ENCODE peak calls at places on chromosomes 2 and 18, in four cellular contexts. Q is K562, U is HepG2, H is GM12878. X is an unnamed sample.

GRCh38 chr2:127638361-127639110 is 7.4 kb upstream of the GPR17 start:
- DNase-seq in U (no peak), H (no peak), Q (peak), X (peak)

GRCh38 chr2:64551851-64552250 is 27.7 kb downstream of the AFTPH start:
- DNase-seq in H (no peak), Q (no peak), U (no peak), X (no peak)

GRCh38 chr2:167196461-167197252 is 308.4 kb downstream of the XIRP2 start:
- DNase-seq in H (no peak), Q (no peak), U (no peak), X (no peak)

GRCh38 chr18:37385846-37386435 is 179.7 kb downstream of the CELF4 start:
- DNase-seq in H (no peak), Q (peak), U (peak), X (peak)

GRCh38 chr2:85889648-85890281 is 975 bp upstream of the ST3GAL5 start:
- DNase-seq in Q (no peak), U (no peak), H (no peak), X (no peak)

GRCh38 chr2:208820289-208820688 is 413.7 kb downstream of the PTH2R start:
- DNase-seq in H (no peak), Q (no peak), U (no peak), X (peak)

GRCh38 chr18:44601447-44601846 is 79.2 kb upstream of the SETBP1 start:
- DNase-seq in Q (no peak), H (no peak), U (no peak), X (no peak)

GRCh38 chr18:8301427-8302172 is 307.6 kb upstream of the RAB12 start:
- DNase-seq in U (peak), Q (no peak), H (no peak), X (no peak)

GRCh38 chr2:28276076-28276618 is 116.5 kb upstream of the FOSL2 start:
- DNase-seq in Q (peak), H (peak), U (no peak), X (no peak)

GRCh38 chr2:219737270-219737691 is 109.9 kb downstream of the SLC4A3 start:
- DNase-seq in U (no peak), H (no peak), Q (no peak), X (peak)

GRCh38 chr18:37452015-37452414 is 113.6 kb downstream of the CELF4 start:
- DNase-seq in H (no peak), U (no peak), Q (no peak), X (no peak)

GRCh38 chr2:37911296-37911888 is 13.7 kb upstream of the RMDN2 start:
- DNase-seq in U (no peak), Q (no peak), H (no peak), X (no peak)

GRCh38 chr18:37666986-37667385 is 101.4 kb upstream of the CELF4 start:
- DNase-seq in Q (no peak), H (no peak), U (no peak), X (no peak)

GRCh38 chr2:48768669-48769068 is 13.1 kb upstream of the LHCGR start:
- DNase-seq in H (no peak), U (no peak), Q (no peak), X (no peak)

GRCh38 chr18:45441110-45441842 is 174.0 kb upstream of the SLC14A2 start:
- DNase-seq in H (no peak), U (no peak), Q (no peak), X (peak)

GRCh38 chr2:30677231-30677630 is 130.0 kb downstream of the CAPN13 start:
- DNase-seq in H (no peak), U (no peak), Q (no peak), X (no peak)

GRCh38 chr2:99753505-99753904 is 263.7 kb upstream of the REV1 start:
- DNase-seq in Q (no peak), H (no peak), U (no peak), X (no peak)

GRCh38 chr18:21735452-21736015 is 5.1 kb upstream of the MIB1 start:
- DNase-seq in Q (peak), U (peak), H (no peak), X (peak)

GRCh38 chr2:135674453-135674852 is 67.2 kb upstream of the UBXN4 start:
- DNase-seq in U (no peak), Q (no peak), H (no peak), X (no peak)

GRCh38 chr2:73701968-73702665 is 35.0 kb downstream of the TPRKB start:
- DNase-seq in U (peak), Q (no peak), H (no peak), X (no peak)

GRCh38 chr2:63614448-63614968 is 25.7 kb downstream of the MDH1 start:
- DNase-seq in H (no peak), Q (no peak), U (peak), X (peak)

GRCh38 chr18:13268035-13268700 is 49.6 kb downstream of the LDLRAD4 start:
- DNase-seq in H (no peak), Q (no peak), U (no peak), X (peak)

GRCh38 chr2:136023416-136023815 is 38.0 kb upstream of the DARS1 start:
- DNase-seq in H (no peak), Q (no peak), U (peak), X (no peak)

GRCh38 chr2:27100036-27100435 is 13.5 kb downstream of the KHK start:
- DNase-seq in U (no peak), H (no peak), Q (no peak), X (no peak)

GRCh38 chr2:141796449-141796848 is 334.4 kb downstream of the LRP1B start:
- DNase-seq in H (no peak), Q (no peak), U (no peak), X (no peak)

GRCh38 chr18:1965016-1965415 is 606.3 kb downstream of the METTL4 start:
- DNase-seq in U (no peak), H (no peak), Q (no peak), X (no peak)

GRCh38 chr2:111519074-111519473 is 364.9 kb downstream of the ANAPC1 start:
- DNase-seq in U (no peak), H (no peak), Q (no peak), X (no peak)

GRCh38 chr2:140855471-140855870 is 1275.3 kb downstream of the LRP1B start:
- DNase-seq in U (no peak), Q (no peak), H (no peak), X (no peak)

GRCh38 chr2:238060096-238060541 is 682 bp upstream of the SCLY start:
- DNase-seq in Q (no peak), H (no peak), U (no peak), X (peak)

GRCh38 chr18:58105908-58106673 is 62.1 kb downstream of the NEDD4L start:
- DNase-seq in H (no peak), U (no peak), Q (no peak), X (no peak)

GRCh38 chr2:214904634-214905033 is 95.2 kb upstream of the BARD1 start:
- DNase-seq in Q (no peak), H (no peak), U (no peak), X (peak)

GRCh38 chr2:118190365-118190916 is 102.2 kb downstream of the INSIG2 start:
- DNase-seq in H (no peak), U (peak), Q (no peak), X (no peak)

GRCh38 chr18:6606411-6607085 is 123.0 kb upstream of the ARHGAP28 start:
- DNase-seq in U (no peak), H (no peak), Q (no peak), X (no peak)

GRCh38 chr2:20436716-20437470 is 10.0 kb upstream of the RHOB start:
- DNase-seq in Q (no peak), H (no peak), U (peak), X (no peak)

GRCh38 chr2:204722691-204723090 is 177.4 kb downstream of the PARD3B start:
- DNase-seq in U (no peak), H (no peak), Q (no peak), X (no peak)

GRCh38 chr18:69968073-69968472 is 20.4 kb upstream of the CD226 start:
- DNase-seq in U (no peak), H (no peak), Q (no peak), X (peak)

GRCh38 chr2:191051825-191052778 is 38.1 kb upstream of the STAT1 start:
- DNase-seq in U (peak), Q (peak), H (peak), X (peak)

GRCh38 chr18:40851014-40851429 is 1104.0 kb upstream of the PIK3C3 start:
- DNase-seq in U (no peak), H (no peak), Q (no peak), X (no peak)

GRCh38 chr2:239629936-239630617 is 229.3 kb upstream of the HDAC4 start:
- DNase-seq in Q (no peak), H (no peak), U (no peak), X (no peak)
- H3K27ac ChIP-seq in Q (no peak), H (no peak), U (no peak), X (no peak)

DNA sequence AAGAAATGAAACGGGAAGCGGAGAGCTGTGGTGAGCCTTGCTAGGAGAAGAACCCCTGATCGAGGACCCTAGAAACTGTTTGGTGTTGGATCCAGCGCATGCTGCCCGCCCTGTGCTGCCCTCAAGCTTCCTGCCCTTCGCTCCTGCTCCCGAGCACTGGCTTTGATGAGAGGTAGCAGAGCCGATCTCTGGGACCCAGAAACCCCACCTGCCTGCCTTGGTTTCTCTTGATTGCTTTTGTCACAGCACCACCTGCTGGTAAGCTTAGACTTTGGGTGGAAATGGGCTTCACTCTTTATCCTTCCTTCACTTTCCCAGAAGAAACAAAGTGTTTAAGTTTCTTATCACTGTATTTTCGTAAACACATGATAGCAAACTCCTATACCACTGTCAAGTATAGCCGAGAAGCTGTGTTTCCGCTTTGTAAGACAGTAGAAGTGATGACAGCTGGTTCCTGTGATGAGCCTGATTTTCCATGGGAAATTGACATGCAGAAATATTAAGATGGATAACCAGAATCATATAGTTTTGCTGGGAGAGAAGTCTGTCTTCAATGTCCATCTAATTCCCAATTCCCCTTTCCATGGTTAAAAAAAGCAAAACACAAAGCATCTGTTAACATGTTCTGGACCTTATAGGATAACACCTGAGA is 267.4 kb downstream of the PHLPP1 start:
- DNase-seq in Q (peak), H (peak), U (peak), X (peak)
- TF ChIP-seq JUNB in Q (no peak), H (no peak), U (no peak), X (no peak)

GRCh38 chr2:42957109-42958035 is 165.0 kb upstream of the HAAO start:
- DNase-seq in Q (no peak), H (no peak), U (peak), X (peak)

GRCh38 chr2:42951263-42951938 is 159.0 kb upstream of the HAAO start:
- DNase-seq in U (no peak), H (no peak), Q (no peak), X (no peak)

GRCh38 chr2:42958036-42958370 is 165.6 kb upstream of the HAAO start:
- DNase-seq in H (no peak), U (no peak), Q (no peak), X (no peak)

GRCh38 chr2:42953216-42953615 is 160.8 kb upstream of the HAAO start:
- DNase-seq in U (no peak), Q (no peak), H (no peak), X (no peak)

DNA sequence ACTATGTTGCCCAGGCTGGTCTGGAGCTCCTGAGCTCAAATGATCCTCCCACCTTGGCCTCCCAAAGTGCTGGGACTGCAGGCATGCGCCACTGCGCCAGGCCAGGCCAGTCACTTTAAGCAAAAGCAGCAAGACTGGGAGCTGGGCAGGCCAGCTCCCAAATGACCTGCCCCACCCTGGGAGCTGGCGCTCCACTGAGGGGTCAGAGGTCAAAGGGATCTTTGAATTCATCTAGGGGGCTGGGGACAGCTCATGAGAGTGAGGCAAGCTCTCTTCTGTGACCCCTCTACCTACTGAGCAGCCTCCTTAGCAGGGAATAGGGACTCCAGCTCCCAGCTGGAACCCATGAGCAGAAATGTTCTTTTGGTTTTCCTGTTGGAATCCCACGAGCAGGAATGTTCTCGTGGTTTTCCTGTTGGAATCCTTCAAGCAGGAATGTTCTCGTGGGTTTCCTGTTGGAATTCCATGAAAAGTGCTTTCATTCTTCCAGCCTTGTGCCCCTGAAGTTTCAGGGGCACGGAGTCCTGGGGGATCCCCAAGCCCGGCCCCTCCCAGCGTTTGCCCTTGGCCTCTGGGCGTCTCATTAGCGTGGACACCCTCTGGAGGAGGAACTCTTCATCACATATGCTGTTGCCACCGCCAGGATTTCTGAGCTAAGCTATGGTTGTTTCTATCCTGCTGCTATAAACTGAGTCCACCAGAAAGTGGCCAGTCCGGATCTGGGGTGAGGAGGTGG is 162.0 kb upstream of the HAAO start:
- DNase-seq in Q (no peak), U (peak), H (no peak), X (peak)
- H2AFZ ChIP-seq in Q (peak), U (no peak), H (no peak), X (no peak)

DNA sequence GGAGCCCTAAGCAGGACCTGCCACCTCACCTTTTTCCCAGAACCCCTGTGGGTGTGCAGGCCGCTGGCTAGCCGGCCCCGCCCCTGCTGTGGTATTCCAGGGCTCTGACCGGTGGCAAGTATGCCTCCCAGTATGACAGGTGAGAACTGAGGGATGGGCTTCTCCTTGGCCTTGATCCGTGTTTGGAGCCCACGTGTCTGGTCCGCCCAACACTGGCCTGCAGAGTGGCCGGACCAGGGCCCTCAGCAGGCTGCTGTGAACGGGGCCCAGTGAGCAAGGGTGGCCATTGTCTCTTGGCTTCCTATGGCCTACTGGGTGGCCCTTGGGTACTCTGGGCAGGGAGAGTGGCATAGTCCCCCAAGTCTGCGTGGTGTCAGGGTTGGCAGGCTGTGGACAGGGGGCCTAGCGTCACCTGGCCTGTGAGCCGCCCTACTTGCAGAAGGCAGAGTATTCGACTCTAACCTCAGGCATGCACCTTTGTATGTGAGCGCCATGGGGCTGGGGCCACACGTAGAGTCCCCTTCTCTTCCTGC is 1.8 kb downstream of the RNPEPL1 start:
- DNase-seq in U (no peak), H (no peak), Q (peak), X (no peak)
- H3K27ac ChIP-seq in U (no peak), H (no peak), Q (no peak), X (no peak)

GRCh38 chr2:151668737-151669136 is 65.5 kb downstream of the NEB start:
- DNase-seq in Q (no peak), H (no peak), U (no peak), X (peak)

GRCh38 chr2:151672277-151672676 is 62.0 kb downstream of the NEB start:
- DNase-seq in H (no peak), U (no peak), Q (no peak), X (no peak)

GRCh38 chr2:151670346-151670745 is 63.9 kb downstream of the NEB start:
- DNase-seq in H (no peak), U (no peak), Q (no peak), X (no peak)

GRCh38 chr2:151669585-151670081 is 64.6 kb downstream of the NEB start:
- DNase-seq in H (no peak), Q (peak), U (no peak), X (peak)

GRCh38 chr2:151671198-151671597 is 63.1 kb downstream of the NEB start:
- DNase-seq in Q (no peak), U (no peak), H (no peak), X (no peak)
- TF ChIP-seq JUNB in Q (no peak), U (no peak), H (no peak), X (no peak)

GRCh38 chr2:109332880-109333279 is 203.9 kb downstream of the SH3RF3 start:
- DNase-seq in U (no peak), Q (no peak), H (no peak), X (no peak)

GRCh38 chr2:109336296-109336695 is 207.3 kb downstream of the SH3RF3 start:
- DNase-seq in U (no peak), Q (no peak), H (no peak), X (no peak)

GRCh38 chr2:109337221-109337620 is 208.2 kb downstream of the SH3RF3 start:
- DNase-seq in U (no peak), Q (no peak), H (no peak), X (no peak)

GRCh38 chr2:109333414-109334194 is 204.6 kb downstream of the SH3RF3 start:
- DNase-seq in H (no peak), U (peak), Q (no peak), X (peak)

GRCh38 chr2:109335586-109336266 is 206.7 kb downstream of the SH3RF3 start:
- DNase-seq in Q (no peak), H (no peak), U (no peak), X (no peak)
- H2AFZ ChIP-seq in Q (no peak), H (no peak), U (no peak), X (no peak)